ENCODE peak calls at places on chromosome 12, in ten cellular contexts. One of them, this sample, is unnamed.

GRCh38 chr12:108237272-108237671 is 101.8 kb downstream of the CMKLR1 start:
- DNase-seq in sigmoid colon: no peak
- DNase-seq in K562: peak
- DNase-seq in transverse colon: no peak
- DNase-seq in stomach: no peak
- DNase-seq in H1: peak
- DNase-seq in GM12878: no peak
- DNase-seq in SK-N-SH: no peak
- DNase-seq in suprapubic skin: no peak
- DNase-seq in upper lobe of left lung: no peak
- DNase-seq in this sample: no peak

GRCh38 chr12:124861492-124861891 is 2.2 kb downstream of the SCARB1 start:
- DNase-seq in H1: no peak
- DNase-seq in GM12878: peak
- DNase-seq in K562: peak
- DNase-seq in sigmoid colon: peak
- DNase-seq in upper lobe of left lung: peak
- DNase-seq in SK-N-SH: no peak
- DNase-seq in transverse colon: peak
- DNase-seq in suprapubic skin: no peak
- DNase-seq in stomach: no peak
- DNase-seq in this sample: no peak

GRCh38 chr12:46177842-46178608 is 90.8 kb downstream of the SLC38A1 start:
- DNase-seq in sigmoid colon: no peak
- DNase-seq in H1: no peak
- DNase-seq in SK-N-SH: no peak
- DNase-seq in GM12878: peak
- DNase-seq in upper lobe of left lung: no peak
- DNase-seq in transverse colon: no peak
- DNase-seq in suprapubic skin: no peak
- DNase-seq in stomach: no peak
- DNase-seq in K562: no peak
- DNase-seq in this sample: no peak

GRCh38 chr12:62934799-62935674 is at the start of gene PPM1H:
- DNase-seq in transverse colon: peak
- DNase-seq in K562: peak
- DNase-seq in upper lobe of left lung: peak
- DNase-seq in stomach: peak
- DNase-seq in GM12878: no peak
- DNase-seq in suprapubic skin: peak
- DNase-seq in SK-N-SH: peak
- DNase-seq in sigmoid colon: peak
- DNase-seq in H1: peak
- DNase-seq in this sample: no peak

GRCh38 chr12:293199-293598 is 30.6 kb upstream of the SLC6A13 start:
- DNase-seq in upper lobe of left lung: no peak
- DNase-seq in K562: no peak
- DNase-seq in H1: no peak
- DNase-seq in stomach: no peak
- DNase-seq in transverse colon: no peak
- DNase-seq in suprapubic skin: no peak
- DNase-seq in sigmoid colon: no peak
- DNase-seq in SK-N-SH: no peak
- DNase-seq in GM12878: no peak
- DNase-seq in this sample: no peak

GRCh38 chr12:96401061-96401871 is 1.0 kb upstream of the CDK17 start:
- DNase-seq in upper lobe of left lung: no peak
- DNase-seq in stomach: no peak
- DNase-seq in K562: peak
- DNase-seq in transverse colon: peak
- DNase-seq in sigmoid colon: no peak
- DNase-seq in SK-N-SH: peak
- DNase-seq in suprapubic skin: no peak
- DNase-seq in H1: no peak
- DNase-seq in GM12878: peak
- DNase-seq in this sample: no peak

GRCh38 chr12:15982471-15982870 is 71.3 kb downstream of the DERA start:
- DNase-seq in K562: no peak
- DNase-seq in suprapubic skin: no peak
- DNase-seq in upper lobe of left lung: no peak
- DNase-seq in transverse colon: no peak
- DNase-seq in SK-N-SH: peak
- DNase-seq in GM12878: no peak
- DNase-seq in stomach: no peak
- DNase-seq in sigmoid colon: no peak
- DNase-seq in H1: no peak
- DNase-seq in this sample: no peak

GRCh38 chr12:113948151-113948914 is 17.8 kb downstream of the RBM19 start:
- DNase-seq in K562: no peak
- DNase-seq in suprapubic skin: no peak
- DNase-seq in sigmoid colon: no peak
- DNase-seq in SK-N-SH: no peak
- DNase-seq in transverse colon: no peak
- DNase-seq in stomach: no peak
- DNase-seq in H1: no peak
- DNase-seq in upper lobe of left lung: no peak
- DNase-seq in GM12878: no peak
- DNase-seq in this sample: no peak

GRCh38 chr12:100123316-100124095 is 19.2 kb downstream of the BLTP3B start:
- DNase-seq in transverse colon: no peak
- DNase-seq in K562: no peak
- DNase-seq in stomach: no peak
- DNase-seq in upper lobe of left lung: no peak
- DNase-seq in sigmoid colon: no peak
- DNase-seq in H1: no peak
- DNase-seq in SK-N-SH: peak
- DNase-seq in suprapubic skin: no peak
- DNase-seq in GM12878: no peak
- DNase-seq in this sample: no peak

GRCh38 chr12:14403711-14404164 is 38.3 kb downstream of the ATF7IP start:
- DNase-seq in sigmoid colon: no peak
- DNase-seq in transverse colon: no peak
- DNase-seq in GM12878: peak
- DNase-seq in stomach: no peak
- DNase-seq in SK-N-SH: peak
- DNase-seq in H1: no peak
- DNase-seq in suprapubic skin: no peak
- DNase-seq in K562: peak
- DNase-seq in upper lobe of left lung: no peak
- DNase-seq in this sample: no peak

GRCh38 chr12:80412343-80412953 is 31.6 kb upstream of the PTPRQ start:
- DNase-seq in K562: peak
- DNase-seq in sigmoid colon: no peak
- DNase-seq in H1: no peak
- DNase-seq in stomach: no peak
- DNase-seq in suprapubic skin: no peak
- DNase-seq in upper lobe of left lung: no peak
- DNase-seq in transverse colon: no peak
- DNase-seq in SK-N-SH: peak
- DNase-seq in GM12878: no peak
- DNase-seq in this sample: no peak

GRCh38 chr12:118122264-118122663 is 13.7 kb upstream of the PEBP1 start:
- DNase-seq in H1: no peak
- DNase-seq in stomach: no peak
- DNase-seq in K562: no peak
- DNase-seq in GM12878: no peak
- DNase-seq in suprapubic skin: no peak
- DNase-seq in transverse colon: no peak
- DNase-seq in upper lobe of left lung: no peak
- DNase-seq in sigmoid colon: no peak
- DNase-seq in SK-N-SH: no peak
- DNase-seq in this sample: no peak

GRCh38 chr12:87670448-87670847 is 358.8 kb downstream of the C12orf50 start:
- DNase-seq in H1: no peak
- DNase-seq in GM12878: no peak
- DNase-seq in stomach: no peak
- DNase-seq in sigmoid colon: no peak
- DNase-seq in K562: no peak
- DNase-seq in transverse colon: no peak
- DNase-seq in suprapubic skin: no peak
- DNase-seq in upper lobe of left lung: no peak
- DNase-seq in SK-N-SH: no peak
- DNase-seq in this sample: no peak

GRCh38 chr12:87671757-87672156 is 357.4 kb downstream of the C12orf50 start:
- DNase-seq in GM12878: no peak
- DNase-seq in suprapubic skin: no peak
- DNase-seq in upper lobe of left lung: no peak
- DNase-seq in H1: no peak
- DNase-seq in stomach: no peak
- DNase-seq in SK-N-SH: no peak
- DNase-seq in sigmoid colon: no peak
- DNase-seq in K562: no peak
- DNase-seq in transverse colon: no peak
- DNase-seq in this sample: no peak

GRCh38 chr12:87661770-87662402 is 367.3 kb downstream of the C12orf50 start:
- DNase-seq in GM12878: no peak
- DNase-seq in suprapubic skin: no peak
- DNase-seq in H1: no peak
- DNase-seq in sigmoid colon: no peak
- DNase-seq in transverse colon: no peak
- DNase-seq in stomach: no peak
- DNase-seq in upper lobe of left lung: no peak
- DNase-seq in K562: no peak
- DNase-seq in SK-N-SH: no peak
- DNase-seq in this sample: no peak

GRCh38 chr12:87667378-87667777 is 361.8 kb downstream of the C12orf50 start:
- DNase-seq in stomach: no peak
- DNase-seq in transverse colon: no peak
- DNase-seq in K562: no peak
- DNase-seq in SK-N-SH: no peak
- DNase-seq in upper lobe of left lung: no peak
- DNase-seq in H1: no peak
- DNase-seq in GM12878: no peak
- DNase-seq in sigmoid colon: no peak
- DNase-seq in suprapubic skin: no peak
- DNase-seq in this sample: no peak
- TF ChIP-seq CTCF in stomach: no peak
- TF ChIP-seq CTCF in transverse colon: no peak
- TF ChIP-seq CTCF in K562: no peak
- TF ChIP-seq CTCF in SK-N-SH: peak
- TF ChIP-seq CTCF in upper lobe of left lung: no peak
- TF ChIP-seq CTCF in H1: no peak
- TF ChIP-seq CTCF in GM12878: no peak
- TF ChIP-seq CTCF in sigmoid colon: no peak
- TF ChIP-seq CTCF in suprapubic skin: no peak
- TF ChIP-seq CTCF in this sample: no peak

GRCh38 chr12:56146492-56147460 is 5.6 kb upstream of the MYL6B start:
- DNase-seq in K562: no peak
- DNase-seq in upper lobe of left lung: no peak
- DNase-seq in SK-N-SH: no peak
- DNase-seq in H1: no peak
- DNase-seq in sigmoid colon: no peak
- DNase-seq in suprapubic skin: no peak
- DNase-seq in transverse colon: peak
- DNase-seq in stomach: no peak
- DNase-seq in GM12878: no peak
- DNase-seq in this sample: no peak
- TF ChIP-seq POLR2AphosphoS5 in K562: no peak
- TF ChIP-seq POLR2AphosphoS5 in upper lobe of left lung: no peak
- TF ChIP-seq POLR2AphosphoS5 in SK-N-SH: no peak
- TF ChIP-seq POLR2AphosphoS5 in H1: no peak
- TF ChIP-seq POLR2AphosphoS5 in sigmoid colon: no peak
- TF ChIP-seq POLR2AphosphoS5 in suprapubic skin: no peak
- TF ChIP-seq POLR2AphosphoS5 in transverse colon: peak
- TF ChIP-seq POLR2AphosphoS5 in stomach: no peak
- TF ChIP-seq POLR2AphosphoS5 in GM12878: no peak
- TF ChIP-seq POLR2AphosphoS5 in this sample: peak

DNA sequence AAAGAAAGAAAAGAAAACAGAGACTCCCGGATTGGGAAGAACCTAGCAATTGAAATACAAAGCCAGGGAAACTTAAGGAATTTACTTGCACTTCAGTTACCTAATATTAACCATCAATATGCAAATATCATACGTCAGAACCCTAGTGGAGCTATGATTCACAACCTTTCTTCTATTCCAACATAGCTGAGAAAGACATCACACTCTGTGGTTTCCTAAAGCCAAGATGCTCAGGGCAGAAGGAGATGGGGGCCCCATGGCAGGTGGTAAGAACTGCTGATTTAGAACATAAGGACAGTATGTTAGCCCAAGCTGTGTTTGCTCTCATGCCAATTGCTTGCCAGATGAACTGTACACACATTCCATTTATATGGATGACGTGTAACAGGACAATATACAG is 34.7 kb downstream of the HECTD4 start:
- DNase-seq in suprapubic skin: no peak
- DNase-seq in H1: no peak
- DNase-seq in SK-N-SH: no peak
- DNase-seq in sigmoid colon: no peak
- DNase-seq in upper lobe of left lung: no peak
- DNase-seq in K562: no peak
- DNase-seq in stomach: no peak
- DNase-seq in transverse colon: no peak
- DNase-seq in GM12878: no peak
- DNase-seq in this sample: no peak
- TF ChIP-seq EP300 in suprapubic skin: no peak
- TF ChIP-seq EP300 in H1: no peak
- TF ChIP-seq EP300 in SK-N-SH: no peak
- TF ChIP-seq EP300 in sigmoid colon: no peak
- TF ChIP-seq EP300 in upper lobe of left lung: no peak
- TF ChIP-seq EP300 in K562: no peak
- TF ChIP-seq EP300 in stomach: no peak
- TF ChIP-seq EP300 in transverse colon: no peak
- TF ChIP-seq EP300 in GM12878: no peak
- TF ChIP-seq EP300 in this sample: no peak

DNA sequence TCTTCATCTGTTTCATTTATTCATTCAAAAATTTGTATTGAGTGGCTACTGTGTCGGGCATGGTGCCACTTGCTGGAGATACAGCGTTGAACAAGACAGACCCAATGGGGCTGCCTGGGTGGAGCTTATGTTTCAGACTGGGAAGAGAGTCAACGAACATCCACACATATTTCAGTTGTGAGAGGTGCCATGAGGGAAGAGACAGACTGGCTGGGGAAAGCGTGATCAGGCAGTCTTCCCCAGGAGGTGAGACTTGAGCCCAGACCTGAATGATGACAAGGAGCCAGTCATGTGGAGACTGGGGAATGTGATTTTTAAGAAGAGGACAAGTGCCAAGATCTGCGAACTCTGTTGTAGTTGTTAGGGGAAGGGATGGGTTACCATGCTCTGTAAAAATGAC is 12.2 kb downstream of the BICD1 start:
- DNase-seq in upper lobe of left lung: no peak
- DNase-seq in H1: no peak
- DNase-seq in suprapubic skin: no peak
- DNase-seq in sigmoid colon: no peak
- DNase-seq in stomach: no peak
- DNase-seq in GM12878: no peak
- DNase-seq in transverse colon: no peak
- DNase-seq in SK-N-SH: no peak
- DNase-seq in K562: no peak
- DNase-seq in this sample: no peak
- TF ChIP-seq CTCF in upper lobe of left lung: no peak
- TF ChIP-seq CTCF in H1: no peak
- TF ChIP-seq CTCF in suprapubic skin: no peak
- TF ChIP-seq CTCF in sigmoid colon: no peak
- TF ChIP-seq CTCF in stomach: no peak
- TF ChIP-seq CTCF in GM12878: no peak
- TF ChIP-seq CTCF in transverse colon: no peak
- TF ChIP-seq CTCF in SK-N-SH: no peak
- TF ChIP-seq CTCF in K562: no peak
- TF ChIP-seq CTCF in this sample: no peak